ENCODE peak calls at places on chromosomes 1 and 21, in five cellular contexts. X is adrenal gland, J is upper lobe of left lung, G is heart left ventricle, Y is tibial nerve. N is an unnamed sample.

GRCh38 chr21:43613755-43614638 is 45.3 kb downstream of the HSF2BP start:
- DNase-seq in G (no peak), Y (no peak), X (no peak), J (no peak), N (no peak)

GRCh38 chr1:204465469-204466415 is 28.9 kb downstream of the PIK3C2B start:
- DNase-seq in G (peak; percentile 67), Y (no peak), J (no peak), X (no peak), N (no peak)

GRCh38 chr1:110114784-110115183 is 2.5 kb downstream of the UBL4B start:
- DNase-seq in X (no peak), G (no peak), Y (no peak), J (no peak), N (peak; percentile 61)

GRCh38 chr1:199226163-199226562 is 587.3 kb downstream of the PTPRC start:
- DNase-seq in J (no peak), Y (no peak), G (no peak), X (no peak), N (no peak)

GRCh38 chr1:244239261-244239770 is 188.2 kb downstream of the ZBTB18 start:
- DNase-seq in Y (no peak), X (no peak), J (no peak), G (no peak), N (no peak)

GRCh38 chr1:1539310-1540014 is 962 bp downstream of the TMEM240 start:
- DNase-seq in G (peak; percentile 68), X (no peak), J (peak; percentile 87), Y (no peak), N (peak; percentile 43)

GRCh38 chr1:110106013-110106941 is 6.0 kb upstream of the UBL4B start:
- DNase-seq in Y (peak; percentile 33), G (peak; percentile 58), X (peak; percentile 71), J (no peak), N (peak; percentile 85)

GRCh38 chr1:176512966-176513365 is 50.0 kb downstream of the PAPPA2 start:
- DNase-seq in Y (no peak), J (no peak), X (no peak), G (no peak), N (no peak)

GRCh38 chr1:169745015-169745861 is 11.4 kb upstream of the SELE start:
- DNase-seq in X (no peak), J (no peak), G (peak; percentile 28), Y (no peak), N (no peak)

GRCh38 chr1:152043870-152044269 is 7.1 kb upstream of the S100A11 start:
- DNase-seq in Y (no peak), X (no peak), J (no peak), G (no peak), N (no peak)

GRCh38 chr1:218402771-218403110 is 57.6 kb downstream of the TGFB2 start:
- DNase-seq in G (no peak), Y (no peak), J (no peak), X (no peak), N (no peak)

GRCh38 chr1:108661030-108661609 is at the start of gene HENMT1:
- DNase-seq in J (peak; percentile 94), X (peak; percentile 57), Y (no peak), G (peak; percentile 78), N (peak; percentile 84)

GRCh38 chr1:183806650-183807049 is 1.7 kb downstream of the RGL1 start:
- DNase-seq in J (no peak), G (no peak), Y (no peak), X (no peak), N (no peak)

GRCh38 chr1:22921452-22922126 is 51.1 kb downstream of the LACTBL1 start:
- DNase-seq in X (no peak), J (no peak), G (no peak), Y (no peak), N (no peak)

GRCh38 chr1:89598450-89599331 is 34.2 kb upstream of the LRRC8C start:
- DNase-seq in X (no peak), Y (no peak), G (no peak), J (no peak), N (no peak)

GRCh38 chr1:111745670-111746613 is 6.7 kb upstream of the INKA2 start:
- DNase-seq in Y (no peak), J (no peak), G (peak; percentile 64), X (no peak), N (no peak)

GRCh38 chr1:1371741-1372711 is 3.0 kb downstream of the AURKAIP1 start:
- DNase-seq in Y (no peak), X (peak; percentile 64), G (peak; percentile 69), J (peak; percentile 95), N (peak; percentile 72)

GRCh38 chr1:33610864-33611455 is 138.5 kb downstream of the ZSCAN20 start:
- DNase-seq in X (no peak), G (no peak), J (no peak), Y (no peak), N (no peak)

GRCh38 chr1:109258481-109259466 is 9.4 kb downstream of the CELSR2 start:
- DNase-seq in J (peak; percentile 87), X (no peak), Y (no peak), G (no peak), N (peak; percentile 60)

GRCh38 chr1:63662846-63663245 is 69.6 kb downstream of the PGM1 start:
- DNase-seq in G (no peak), Y (no peak), X (no peak), J (peak; percentile 25), N (no peak)

GRCh38 chr1:180259431-180260338 is 29.6 kb downstream of the LHX4 start:
- DNase-seq in X (no peak), J (no peak), G (no peak), Y (no peak), N (no peak)

GRCh38 chr1:151715726-151716404 is 738 bp downstream of the CELF3 start:
- DNase-seq in J (no peak), Y (no peak), G (no peak), X (no peak), N (no peak)

GRCh38 chr1:165562576-165562975 is 18.8 kb downstream of the LRRC52 start:
- DNase-seq in G (no peak), X (no peak), J (no peak), Y (no peak), N (no peak)

GRCh38 chr1:46030074-46030870 is 102.2 kb downstream of the PIK3R3 start:
- DNase-seq in G (no peak), X (no peak), J (no peak), Y (no peak), N (no peak)

GRCh38 chr1:53127546-53127945 is 14.9 kb downstream of the SLC1A7 start:
- DNase-seq in Y (no peak), X (no peak), G (no peak), J (no peak), N (no peak)

GRCh38 chr1:68586766-68587165 is 89.9 kb upstream of the DEPDC1 start:
- DNase-seq in G (no peak), X (no peak), Y (no peak), J (no peak), N (no peak)

GRCh38 chr1:67138813-67139539 is 4.2 kb upstream of the C1orf141 start:
- DNase-seq in X (no peak), G (no peak), Y (no peak), J (no peak), N (peak; percentile 30)

GRCh38 chr1:162612606-162613400 is 19.5 kb upstream of the DDR2 start:
- DNase-seq in X (peak; percentile 87), G (peak; percentile 36), Y (peak; percentile 42), J (no peak), N (no peak)

GRCh38 chr1:112319371-112320034 is 76.5 kb upstream of the CTTNBP2NL start:
- DNase-seq in X (no peak), Y (no peak), J (no peak), G (no peak), N (no peak)

GRCh38 chr1:29802181-29803068 is 566.1 kb downstream of the PTPRU start:
- DNase-seq in J (no peak), Y (no peak), G (no peak), X (no peak), N (no peak)

DNA sequence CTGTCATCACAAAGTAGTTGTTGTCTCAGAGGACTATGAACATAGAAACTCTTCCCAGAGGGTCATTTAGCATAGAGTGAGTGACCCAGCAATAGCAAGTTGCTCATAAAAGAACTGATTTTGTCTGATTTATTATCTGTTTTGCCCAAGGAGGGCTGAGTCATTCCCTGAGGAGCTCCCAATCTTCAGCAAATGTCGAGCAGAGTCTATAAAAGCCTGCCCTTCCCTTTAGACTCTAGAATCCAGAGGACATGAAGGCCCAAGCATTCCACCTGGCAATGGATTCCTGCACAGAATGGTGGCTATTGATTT is 25.2 kb downstream of the VASH2 start:
- DNase-seq in Y (no peak), G (no peak), J (no peak), X (peak; percentile 14), N (no peak)
- H3K4me1 ChIP-seq in Y (no peaks in the 10 kb centered on the region), G (peaks cover under 1% of the 10 kb centered on the region), J (peaks cover under 1% of the 10 kb centered on the region), X (no peaks in the 10 kb centered on the region), N (no peaks in the 10 kb centered on the region)

GRCh38 chr1:232630047-232630893 is at the start of gene SIPA1L2:
- DNase-seq in X (peak; percentile 93), Y (peak; percentile 90), J (peak; percentile 100), G (peak; percentile 97), N (peak; percentile 95)

GRCh38 chr1:232627645-232628334 is 2.1 kb downstream of the SIPA1L2 start:
- DNase-seq in Y (no peak), X (no peak), G (no peak), J (no peak), N (no peak)

GRCh38 chr1:232627171-232627570 is 2.8 kb downstream of the SIPA1L2 start:
- DNase-seq in J (no peak), G (no peak), Y (no peak), X (no peak), N (no peak)

GRCh38 chr1:232629250-232630046 is 485 bp downstream of the SIPA1L2 start:
- DNase-seq in G (peak; percentile 65), X (peak; percentile 16), Y (no peak), J (peak; percentile 91), N (peak; percentile 39)

GRCh38 chr1:232628335-232629214 is 1.4 kb downstream of the SIPA1L2 start:
- DNase-seq in Y (no peak), G (no peak), X (no peak), J (no peak), N (peak; percentile 22)
- H3K4me3 ChIP-seq in Y (peak overlapping the region; percentile 95), G (peak overlapping the region; percentile 90), X (peak overlapping the region; percentile 76), J (peak overlapping the region; percentile 73), N (peak overlapping the region; percentile 73)

GRCh38 chr1:220457982-220458381 is 70.0 kb upstream of the MARK1 start:
- DNase-seq in G (no peak), X (no peak), Y (no peak), J (no peak), N (no peak)
- TF ChIP-seq POLR2A in G (no peak), X (no peak), Y (no peak), J (no peak), N (no peak)

DNA sequence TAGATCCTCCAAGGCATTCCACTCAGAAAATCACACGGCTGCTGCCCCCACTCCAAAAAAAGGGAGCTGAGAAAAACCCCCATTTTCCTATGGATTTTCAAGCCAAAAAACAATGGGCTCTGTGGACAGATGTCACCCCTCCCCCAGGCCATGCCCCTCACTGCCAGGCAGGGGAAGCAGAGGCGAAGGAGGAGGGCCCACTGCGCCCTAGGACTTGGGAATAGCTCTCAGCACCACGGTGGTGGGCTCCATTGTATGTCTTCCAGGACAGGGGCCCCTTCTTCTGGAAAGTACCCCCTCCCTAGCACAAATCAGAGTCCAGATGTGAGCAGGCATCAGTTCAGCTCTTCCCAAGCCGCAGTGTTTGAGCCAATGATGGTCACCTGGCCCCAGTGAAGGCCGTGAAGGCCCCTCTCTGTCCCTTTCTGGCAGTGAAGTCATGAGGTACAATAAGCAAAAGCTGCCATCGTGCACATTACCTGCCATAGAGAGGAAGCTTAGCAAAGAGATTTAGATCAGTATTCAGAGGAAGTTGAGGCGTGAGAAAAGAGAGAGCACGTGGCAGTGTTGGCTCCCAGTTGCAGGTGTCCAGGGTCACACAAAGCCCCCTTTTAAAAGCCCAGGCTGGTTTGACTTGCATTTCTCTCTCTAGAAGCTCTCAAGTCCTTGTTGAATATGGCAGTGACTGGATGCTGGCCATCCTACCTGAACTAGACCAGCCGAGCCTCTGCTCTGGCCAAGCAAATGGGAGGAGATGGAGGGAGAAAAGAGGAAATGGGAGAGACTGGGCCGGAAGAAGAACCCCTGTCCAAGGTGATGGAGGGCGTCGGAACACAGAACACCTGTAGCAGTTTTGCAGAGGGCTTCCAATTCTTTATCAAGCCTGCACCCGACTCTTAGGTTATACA is 149.1 kb downstream of the TOMM20 start:
- DNase-seq in G (no peak), J (no peak), X (peak; percentile 24), Y (no peak), N (no peak)
- H3K4me1 ChIP-seq in G (peaks cover 43% of the 10 kb centered on the region), J (peaks cover 68% of the 10 kb centered on the region), X (peaks cover 84% of the 10 kb centered on the region), Y (peaks cover 70% of the 10 kb centered on the region), N (peaks cover 46% of the 10 kb centered on the region)

N was measured in testis.